ENCODE peak calls at places on chromosomes 4 and X, in seven cellular contexts. O is astrocyte of the spinal cord; V is GM23248; S is memory B cell; M is nephron progenitor cell; F is activated naive CD4-positive, alpha-beta T cell; H is LoVo. R is an unnamed sample.

GRCh38 chr4:39514888-39515401 is 12.3 kb downstream of the UGDH start:
- DNase-seq in F (no peak), M (no peak), H (peak; percentile 93), V (peak; percentile 38), S (no peak), O (peak; percentile 34), R (no peak)

GRCh38 chr4:176883681-176884418 is 91.1 kb upstream of the VEGFC start:
- DNase-seq in V (peak; percentile 80), M (no peak), O (peak; percentile 95), H (peak; percentile 41), S (no peak), F (no peak), R (no peak)

GRCh38 chrX:133776072-133776471 is 209.3 kb downstream of the GPC3 start:
- DNase-seq in M (peak; percentile 57), O (no peak), S (no peak), H (no peak), V (no peak), F (no peak), R (no peak)

GRCh38 chr4:100982345-100982744 is 365.0 kb downstream of the PPP3CA start:
- DNase-seq in O (no peak), V (no peak), S (no peak), H (no peak), F (no peak), M (no peak), R (no peak)

GRCh38 chr4:24754586-24754985 is 40.8 kb upstream of the SOD3 start:
- DNase-seq in M (no peak), F (no peak), O (no peak), H (peak; percentile 36), S (no peak), V (no peak), R (no peak)

GRCh38 chr4:76090241-76090691 is 15.8 kb downstream of the ART3 start:
- DNase-seq in V (peak; percentile 88), O (peak; percentile 22), M (no peak), F (no peak), S (no peak), H (no peak), R (no peak)

GRCh38 chr4:1961563-1961962 is 47.2 kb downstream of the NELFA start:
- DNase-seq in O (no peak), M (no peak), V (no peak), F (no peak), H (no peak), S (no peak), R (no peak)

GRCh38 chrX:118976599-118977340 is 2.4 kb downstream of the LONRF3 start:
- DNase-seq in V (peak; percentile 31), H (peak; percentile 51), S (peak; percentile 26), M (peak; percentile 25), O (no peak), F (no peak), R (peak; percentile 9)

GRCh38 chrX:154445776-154446175 is 1.8 kb downstream of the FAM50A start:
- DNase-seq in M (no peak), F (no peak), O (no peak), H (no peak), S (no peak), V (no peak), R (no peak)

GRCh38 chr4:126890994-126891393 is 741.8 kb upstream of the INTU start:
- DNase-seq in S (no peak), M (peak; percentile 6), F (no peak), O (peak; percentile 15), H (no peak), V (peak; percentile 30), R (no peak)

GRCh38 chr4:7381890-7382633 is 52.7 kb downstream of the PSAPL1 start:
- DNase-seq in V (no peak), M (no peak), H (no peak), O (no peak), F (no peak), S (no peak), R (no peak)

GRCh38 chr4:65893957-65894755 is 223.9 kb upstream of the EPHA5 start:
- DNase-seq in O (peak; percentile 59), S (no peak), H (no peak), M (no peak), F (no peak), V (peak; percentile 1), R (no peak)

GRCh38 chr4:154332681-154333421 is 158.7 kb downstream of the DCHS2 start:
- DNase-seq in O (no peak), F (peak; percentile 2), H (no peak), V (no peak), S (peak; percentile 41), M (peak; percentile 4), R (no peak)

GRCh38 chrX:118418811-118419251 is 72.9 kb downstream of the WDR44 start:
- DNase-seq in F (no peak), O (no peak), M (no peak), H (no peak), S (no peak), V (no peak), R (no peak)

GRCh38 chrX:129115104-129115503 is 408.2 kb downstream of the SMARCA1 start:
- DNase-seq in S (no peak), V (peak; percentile 16), M (peak; percentile 38), O (no peak), F (no peak), H (no peak), R (peak; percentile 29)

GRCh38 chrX:73262991-73263390 is 48.3 kb upstream of the NAP1L2 start:
- DNase-seq in O (no peak), S (no peak), H (peak; percentile 0), V (peak; percentile 20), M (no peak), F (no peak), R (peak; percentile 6)

GRCh38 chrX:17242470-17242869 is 132.5 kb upstream of the NHS start:
- DNase-seq in V (peak; percentile 52), M (peak; percentile 60), F (no peak), H (peak; percentile 24), O (peak; percentile 54), S (peak; percentile 23), R (no peak)

GRCh38 chrX:122934131-122934530 is 249.9 kb upstream of the GRIA3 start:
- DNase-seq in H (no peak), V (no peak), M (no peak), S (no peak), F (no peak), O (no peak), R (no peak)

GRCh38 chrX:23394421-23394820 is 59.8 kb downstream of the PTCHD1 start:
- DNase-seq in M (no peak), O (peak; percentile 2), F (no peak), S (no peak), H (no peak), V (no peak), R (no peak)

GRCh38 chr4:41409095-41409494 is 128.9 kb upstream of the LIMCH1 start:
- DNase-seq in S (no peak), V (peak; percentile 47), H (no peak), O (no peak), F (no peak), M (no peak), R (no peak)

GRCh38 chrX:74179071-74179470 is 124.9 kb upstream of the ZCCHC13 start:
- DNase-seq in H (peak; percentile 47), F (no peak), V (peak; percentile 39), O (peak; percentile 58), M (no peak), S (no peak), R (no peak)

GRCh38 chr4:85790582-85790981 is 315.6 kb downstream of the ARHGAP24 start:
- DNase-seq in V (peak; percentile 84), F (no peak), M (no peak), S (no peak), H (no peak), O (peak; percentile 61), R (no peak)

GRCh38 chrX:154596290-154596929 is 11.5 kb downstream of the CTAG1A start:
- DNase-seq in F (no peak), S (no peak), O (peak; percentile 77), V (peak; percentile 73), M (peak; percentile 10), H (peak; percentile 25), R (no peak)

GRCh38 chrX:87338510-87338909 is 179.1 kb upstream of the KLHL4 start:
- DNase-seq in H (peak; percentile 2), F (no peak), O (peak; percentile 47), V (peak; percentile 0), S (no peak), M (no peak), R (no peak)

GRCh38 chr4:158912390-158913175 is 143.8 kb downstream of the FNIP2 start:
- DNase-seq in M (no peak), H (no peak), S (no peak), V (peak; percentile 48), F (no peak), O (no peak), R (no peak)

GRCh38 chrX:153966841-153967535 is 4.6 kb downstream of the HCFC1 start:
- DNase-seq in F (no peak), O (no peak), H (no peak), M (no peak), S (no peak), V (peak; percentile 60), R (no peak)

GRCh38 chr4:157372154-157372553 is 151.6 kb downstream of the GRIA2 start:
- DNase-seq in M (no peak), V (no peak), F (no peak), H (no peak), S (no peak), O (no peak), R (no peak)

GRCh38 chrX:135543924-135544323 is 23.5 kb downstream of the INTS6L start:
- DNase-seq in F (no peak), H (no peak), S (peak; percentile 23), V (no peak), M (no peak), O (no peak), R (no peak)

GRCh38 chrX:151516538-151517187 is 46.8 kb upstream of the PASD1 start:
- DNase-seq in V (no peak), M (no peak), H (no peak), S (no peak), F (no peak), O (no peak), R (no peak)

GRCh38 chrX:25596881-25597280 is 541.3 kb upstream of the MAGEB18 start:
- DNase-seq in H (no peak), S (no peak), M (no peak), F (no peak), V (no peak), O (no peak), R (no peak)

GRCh38 chrX:71637848-71638247 is 19.5 kb upstream of the CXCR3 start:
- DNase-seq in H (no peak), F (no peak), V (peak; percentile 68), S (no peak), M (no peak), O (peak; percentile 41), R (no peak)

GRCh38 chrX:53717205-53717604 is 30.7 kb upstream of the HUWE1 start:
- DNase-seq in V (no peak), H (no peak), O (no peak), S (no peak), F (no peak), M (no peak), R (no peak)

GRCh38 chr4:142500966-142501365 is 345.1 kb downstream of the INPP4B start:
- DNase-seq in M (no peak), O (no peak), V (no peak), F (no peak), H (no peak), S (no peak), R (no peak)

GRCh38 chr4:85170241-85170640 is 203.8 kb upstream of the WDFY3 start:
- DNase-seq in M (no peak), H (no peak), O (no peak), F (no peak), S (no peak), V (no peak), R (no peak)

GRCh38 chrX:68043713-68044438 is 389.4 kb downstream of the OPHN1 start:
- DNase-seq in O (no peak), S (no peak), M (no peak), F (no peak), V (no peak), H (no peak), R (no peak)